ENCODE peak calls at places on chromosomes 12 and 14, in eight cellular contexts. T, X, Y, I, D, W, O and J are unnamed samples.

GRCh38 chr12:93571360-93571853 is 1.1 kb upstream of the SOCS2 start:
- DNase-seq in T (peak), X (peak), Y (no peak), I (peak), D (peak), W (peak), O (peak), J (peak)

GRCh38 chr12:54859502-54859901 is 5.2 kb downstream of the MUCL1 start:
- DNase-seq in T (no peak), X (no peak), Y (no peak), I (no peak), D (no peak), W (no peak), O (no peak), J (no peak)

GRCh38 chr14:68564236-68564825 is 228.5 kb downstream of the ZFP36L1 start:
- DNase-seq in T (peak), X (no peak), Y (no peak), I (no peak), D (no peak), W (no peak), O (no peak), J (no peak)

GRCh38 chr12:89856431-89856830 is 147.8 kb upstream of the ATP2B1 start:
- DNase-seq in T (no peak), X (no peak), Y (no peak), I (no peak), D (peak), W (no peak), O (no peak), J (no peak)

GRCh38 chr12:114411081-114411836 is 5.3 kb upstream of the TBX5 start:
- DNase-seq in T (no peak), X (no peak), Y (no peak), I (no peak), D (no peak), W (no peak), O (no peak), J (no peak)

GRCh38 chr14:87805315-87805723 is 187.7 kb downstream of the GALC start:
- DNase-seq in T (no peak), X (no peak), Y (peak), I (peak), D (peak), W (peak), O (peak), J (no peak)

GRCh38 chr14:94640721-94641631 is 28.8 kb downstream of the SERPINA3 start:
- DNase-seq in T (no peak), X (no peak), Y (no peak), I (no peak), D (no peak), W (no peak), O (no peak), J (no peak)

GRCh38 chr12:47650469-47650868 is 55.4 kb downstream of the RPAP3 start:
- DNase-seq in T (no peak), X (no peak), Y (no peak), I (no peak), D (no peak), W (no peak), O (no peak), J (no peak)

GRCh38 chr14:95039259-95039992 is 117.9 kb downstream of the DICER1 start:
- DNase-seq in T (no peak), X (no peak), Y (no peak), I (no peak), D (no peak), W (no peak), O (no peak), J (no peak)

GRCh38 chr12:18658179-18658578 is 79.6 kb downstream of the PLCZ1 start:
- DNase-seq in T (no peak), X (no peak), Y (no peak), I (peak), D (no peak), W (no peak), O (no peak), J (no peak)

GRCh38 chr12:55728185-55728931 is 451 bp downstream of the CD63 start:
- DNase-seq in T (peak), X (no peak), Y (peak), I (no peak), D (peak), W (no peak), O (no peak), J (no peak)

GRCh38 chr14:91899213-91899612 is 31.9 kb upstream of the TC2N start:
- DNase-seq in T (no peak), X (no peak), Y (no peak), I (no peak), D (no peak), W (no peak), O (no peak), J (no peak)

GRCh38 chr14:87888136-87888999 is 104.6 kb downstream of the GALC start:
- DNase-seq in T (peak), X (no peak), Y (no peak), I (peak), D (no peak), W (no peak), O (peak), J (no peak)

GRCh38 chr12:72989458-72989947 is 717.3 kb downstream of the TRHDE start:
- DNase-seq in T (no peak), X (no peak), Y (no peak), I (no peak), D (no peak), W (no peak), O (no peak), J (no peak)

GRCh38 chr14:37150414-37150813 is 22.0 kb downstream of the SLC25A21 start:
- DNase-seq in T (no peak), X (no peak), Y (no peak), I (peak), D (peak), W (no peak), O (no peak), J (no peak)

GRCh38 chr12:104331376-104331775 is 27.8 kb downstream of the EID3 start:
- DNase-seq in T (no peak), X (no peak), Y (no peak), I (no peak), D (no peak), W (no peak), O (no peak), J (no peak)

GRCh38 chr12:40711121-40711520 is 18.9 kb downstream of the CNTN1 start:
- DNase-seq in T (no peak), X (no peak), Y (no peak), I (no peak), D (no peak), W (no peak), O (no peak), J (no peak)